ENCODE peak calls at places on chromosomes 12 and 14, in four cellular contexts. One of them, this sample, is unnamed.

GRCh38 chr14:96962337-96962736 is 165.2 kb downstream of the VRK1 start:
- DNase-seq in A549: no peak
- DNase-seq in HepG2: no peak
- DNase-seq in GM12878: no peak
- DNase-seq in this sample: no peak

GRCh38 chr14:67620217-67620789 is 583 bp downstream of the ARG2 start:
- DNase-seq in A549: peak
- DNase-seq in GM12878: no peak
- DNase-seq in HepG2: no peak
- DNase-seq in this sample: peak

GRCh38 chr12:53169644-53170043 is 10.9 kb upstream of the ZNF740 start:
- DNase-seq in A549: no peak
- DNase-seq in HepG2: no peak
- DNase-seq in GM12878: no peak
- DNase-seq in this sample: peak

GRCh38 chr14:101839236-101839635 is 77.7 kb downstream of the PPP2R5C start:
- DNase-seq in HepG2: no peak
- DNase-seq in A549: no peak
- DNase-seq in GM12878: peak
- DNase-seq in this sample: no peak

GRCh38 chr14:62002636-62003035 is 240.4 kb downstream of the SNAPC1 start:
- DNase-seq in GM12878: no peak
- DNase-seq in HepG2: no peak
- DNase-seq in A549: no peak
- DNase-seq in this sample: no peak

GRCh38 chr12:11949738-11950403 is 120.9 kb upstream of the BCL2L14 start:
- DNase-seq in GM12878: no peak
- DNase-seq in HepG2: no peak
- DNase-seq in A549: no peak
- DNase-seq in this sample: no peak

GRCh38 chr14:93780811-93781210 is 7.5 kb downstream of the PRIMA1 start:
- DNase-seq in A549: no peak
- DNase-seq in HepG2: no peak
- DNase-seq in GM12878: no peak
- DNase-seq in this sample: no peak

GRCh38 chr12:81086342-81086741 is 8.5 kb downstream of the ACSS3 start:
- DNase-seq in HepG2: peak
- DNase-seq in GM12878: no peak
- DNase-seq in A549: no peak
- DNase-seq in this sample: no peak

GRCh38 chr12:50032516-50033316 is 7.4 kb upstream of the RACGAP1 start:
- DNase-seq in GM12878: no peak
- DNase-seq in HepG2: no peak
- DNase-seq in A549: no peak
- DNase-seq in this sample: no peak

GRCh38 chr14:103401223-103402214 is 16.3 kb downstream of the MARK3 start:
- DNase-seq in HepG2: no peak
- DNase-seq in A549: no peak
- DNase-seq in GM12878: no peak
- DNase-seq in this sample: no peak

GRCh38 chr14:91354979-91355685 is 62.5 kb downstream of the CCDC88C start:
- DNase-seq in A549: peak
- DNase-seq in HepG2: no peak
- DNase-seq in GM12878: no peak
- DNase-seq in this sample: peak

GRCh38 chr14:72476657-72477499 is 417.0 kb downstream of the DPF3 start:
- DNase-seq in HepG2: no peak
- DNase-seq in A549: no peak
- DNase-seq in GM12878: peak
- DNase-seq in this sample: no peak

GRCh38 chr14:104694991-104695659 is 5.7 kb downstream of the INF2 start:
- DNase-seq in A549: no peak
- DNase-seq in HepG2: no peak
- DNase-seq in GM12878: no peak
- DNase-seq in this sample: no peak

GRCh38 chr14:51957950-51958349 is 31.4 kb upstream of the RTRAF start:
- DNase-seq in A549: no peak
- DNase-seq in GM12878: no peak
- DNase-seq in HepG2: no peak
- DNase-seq in this sample: no peak

GRCh38 chr14:101110729-101111619 is 207.5 kb upstream of the RTL1 start:
- DNase-seq in HepG2: no peak
- DNase-seq in GM12878: no peak
- DNase-seq in A549: no peak
- DNase-seq in this sample: no peak

GRCh38 chr12:67534671-67535070 is 113.9 kb upstream of the DYRK2 start:
- DNase-seq in HepG2: no peak
- DNase-seq in A549: peak
- DNase-seq in GM12878: no peak
- DNase-seq in this sample: no peak

GRCh38 chr12:62438098-62438692 is 28.4 kb upstream of the MON2 start:
- DNase-seq in A549: peak
- DNase-seq in GM12878: peak
- DNase-seq in HepG2: peak
- DNase-seq in this sample: peak

GRCh38 chr12:98470469-98471082 is 44.8 kb upstream of the TMPO start:
- DNase-seq in HepG2: no peak
- DNase-seq in GM12878: no peak
- DNase-seq in A549: no peak
- DNase-seq in this sample: no peak

GRCh38 chr12:9349888-9350885 is 142.0 kb upstream of the PZP start:
- DNase-seq in A549: no peak
- DNase-seq in GM12878: no peak
- DNase-seq in HepG2: peak
- DNase-seq in this sample: no peak

GRCh38 chr12:4119157-4119761 is 154.3 kb upstream of the CCND2 start:
- DNase-seq in HepG2: no peak
- DNase-seq in A549: no peak
- DNase-seq in GM12878: peak
- DNase-seq in this sample: no peak

GRCh38 chr14:62674833-62675232 is 370.4 kb downstream of the KCNH5 start:
- DNase-seq in A549: no peak
- DNase-seq in GM12878: no peak
- DNase-seq in HepG2: no peak
- DNase-seq in this sample: no peak

GRCh38 chr14:64951724-64952123 is 9.2 kb upstream of the GPX2 start:
- DNase-seq in A549: no peak
- DNase-seq in GM12878: no peak
- DNase-seq in HepG2: no peak
- DNase-seq in this sample: no peak

GRCh38 chr12:74043343-74043742 is 494.3 kb upstream of the ATXN7L3B start:
- DNase-seq in GM12878: no peak
- DNase-seq in HepG2: no peak
- DNase-seq in A549: peak
- DNase-seq in this sample: no peak

GRCh38 chr12:42469355-42470006 is 120.1 kb downstream of the PRICKLE1 start:
- DNase-seq in A549: no peak
- DNase-seq in HepG2: no peak
- DNase-seq in GM12878: peak
- DNase-seq in this sample: no peak

GRCh38 chr12:15664491-15664890 is 124.7 kb downstream of the EPS8 start:
- DNase-seq in GM12878: no peak
- DNase-seq in HepG2: no peak
- DNase-seq in A549: peak
- DNase-seq in this sample: no peak

GRCh38 chr14:41606249-41607118 is at the start of gene LRFN5:
- DNase-seq in A549: no peak
- DNase-seq in HepG2: no peak
- DNase-seq in GM12878: no peak
- DNase-seq in this sample: no peak

GRCh38 chr12:132277374-132277801 is 52.0 kb downstream of the GALNT9 start:
- DNase-seq in A549: no peak
- DNase-seq in HepG2: no peak
- DNase-seq in GM12878: no peak
- DNase-seq in this sample: no peak

GRCh38 chr14:70032016-70032415 is 152.8 kb downstream of the SMOC1 start:
- DNase-seq in A549: no peak
- DNase-seq in HepG2: no peak
- DNase-seq in GM12878: no peak
- DNase-seq in this sample: no peak

GRCh38 chr12:57214398-57214781 is 2.2 kb upstream of the NXPH4 start:
- DNase-seq in GM12878: no peak
- DNase-seq in A549: peak
- DNase-seq in HepG2: peak
- DNase-seq in this sample: peak

GRCh38 chr12:130713581-130713991 is 2.5 kb downstream of the RIMBP2 start:
- DNase-seq in GM12878: no peak
- DNase-seq in HepG2: no peak
- DNase-seq in A549: no peak
- DNase-seq in this sample: no peak

GRCh38 chr12:129984097-129984496 is 80.3 kb upstream of the TMEM132D start:
- DNase-seq in GM12878: no peak
- DNase-seq in A549: no peak
- DNase-seq in HepG2: no peak
- DNase-seq in this sample: no peak

GRCh38 chr12:20596036-20596435 is 99.1 kb upstream of the SLCO1C1 start:
- DNase-seq in HepG2: no peak
- DNase-seq in A549: no peak
- DNase-seq in GM12878: no peak
- DNase-seq in this sample: no peak

GRCh38 chr12:72723732-72724131 is 451.6 kb downstream of the TRHDE start:
- DNase-seq in GM12878: no peak
- DNase-seq in HepG2: no peak
- DNase-seq in A549: no peak
- DNase-seq in this sample: no peak

GRCh38 chr12:72729451-72730010 is 457.4 kb downstream of the TRHDE start:
- DNase-seq in A549: no peak
- DNase-seq in GM12878: no peak
- DNase-seq in HepG2: no peak
- DNase-seq in this sample: no peak
- TF ChIP-seq REST in A549: no peak
- TF ChIP-seq REST in GM12878: no peak
- TF ChIP-seq REST in HepG2: no peak
- TF ChIP-seq REST in this sample: no peak

GRCh38 chr12:109702126-109702841 is 11.3 kb upstream of the FAM222A start:
- DNase-seq in GM12878: no peak
- DNase-seq in A549: no peak
- DNase-seq in HepG2: no peak
- DNase-seq in this sample: no peak

GRCh38 chr12:109703684-109704083 is 9.9 kb upstream of the FAM222A start:
- DNase-seq in HepG2: no peak
- DNase-seq in GM12878: no peak
- DNase-seq in A549: no peak
- DNase-seq in this sample: no peak

GRCh38 chr12:109697877-109698468 is 15.7 kb upstream of the FAM222A start:
- DNase-seq in A549: no peak
- DNase-seq in HepG2: no peak
- DNase-seq in GM12878: no peak
- DNase-seq in this sample: peak

GRCh38 chr12:109698820-109699219 is 14.8 kb upstream of the FAM222A start:
- DNase-seq in GM12878: no peak
- DNase-seq in HepG2: no peak
- DNase-seq in A549: no peak
- DNase-seq in this sample: no peak

GRCh38 chr12:109701064-109701463 is 12.6 kb upstream of the FAM222A start:
- DNase-seq in GM12878: no peak
- DNase-seq in A549: no peak
- DNase-seq in HepG2: no peak
- DNase-seq in this sample: no peak
- TF ChIP-seq CHD4 in GM12878: no peak
- TF ChIP-seq CHD4 in A549: no peak
- TF ChIP-seq CHD4 in HepG2: no peak
- TF ChIP-seq CHD4 in this sample: no peak

DNA sequence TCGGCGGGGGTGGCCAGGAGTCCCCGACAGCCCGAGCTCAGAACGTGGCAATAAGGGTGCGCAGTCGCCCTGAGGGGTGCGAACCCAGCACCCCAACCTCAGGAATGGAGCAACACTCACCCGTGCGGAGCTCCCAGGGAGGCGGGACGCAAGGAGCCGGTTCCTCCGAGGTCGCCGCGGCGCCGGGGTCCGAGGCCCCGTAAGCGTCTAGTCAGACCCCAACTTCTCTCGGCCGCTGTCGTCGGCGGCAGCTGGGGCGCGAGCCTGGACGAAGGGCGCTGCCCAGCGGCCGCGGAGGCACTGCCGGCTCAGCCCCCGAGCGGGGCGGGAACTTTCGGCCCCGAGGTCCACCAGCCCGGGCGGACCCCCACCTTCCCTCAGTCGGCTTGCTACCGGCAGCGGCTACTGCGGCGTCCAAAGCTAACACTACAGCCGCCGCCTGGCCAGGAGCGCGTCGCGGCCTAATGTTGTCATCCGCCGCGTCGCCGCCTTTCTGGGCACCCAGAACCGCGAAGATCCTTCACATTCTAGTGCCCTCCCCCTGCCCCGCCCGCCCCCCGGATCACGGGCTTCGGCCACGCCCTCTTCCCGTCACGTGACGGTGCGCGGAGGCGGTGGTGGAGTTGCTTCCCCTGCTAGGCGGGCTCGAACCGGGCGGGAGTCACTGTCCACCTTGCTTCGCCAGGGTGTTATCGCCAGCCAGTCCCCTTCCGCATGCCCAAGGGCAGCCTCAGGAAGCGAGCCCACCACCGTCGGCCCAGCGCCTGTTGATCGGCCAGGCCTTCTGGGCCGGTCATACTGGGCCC is at the start of gene OSBPL8:
- DNase-seq in HepG2: peak
- DNase-seq in A549: peak
- DNase-seq in GM12878: peak
- DNase-seq in this sample: peak
- TF ChIP-seq REST in HepG2: peak
- TF ChIP-seq REST in A549: no peak
- TF ChIP-seq REST in GM12878: no peak
- TF ChIP-seq REST in this sample: no peak

DNA sequence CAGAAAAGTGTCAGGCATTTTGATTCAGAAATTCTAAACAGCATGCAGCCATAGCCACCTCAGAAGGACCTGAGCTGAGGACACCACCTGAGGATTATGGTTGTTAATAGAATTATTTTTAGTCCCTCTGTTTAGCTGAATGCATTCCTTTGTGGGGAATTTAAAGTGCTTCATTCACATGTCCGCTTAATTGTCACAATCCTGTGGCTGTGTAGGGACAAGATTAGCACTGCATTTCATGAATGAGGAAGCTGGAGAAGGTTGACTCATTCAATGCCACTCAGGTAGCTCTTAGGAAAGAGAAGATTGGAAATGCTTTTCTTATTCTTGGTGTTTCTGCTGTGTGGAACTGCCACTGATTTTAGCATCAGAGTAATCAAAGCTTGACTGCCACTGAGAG is 42.0 kb upstream of the KRR1 start:
- DNase-seq in GM12878: no peak
- DNase-seq in A549: no peak
- DNase-seq in HepG2: no peak
- DNase-seq in this sample: no peak
- TF ChIP-seq CHD4 in GM12878: no peak
- TF ChIP-seq CHD4 in A549: no peak
- TF ChIP-seq CHD4 in HepG2: no peak
- TF ChIP-seq CHD4 in this sample: no peak

This sample was measured in K562.